ENCODE peak calls at places on chromosomes 7 and 10, in six cellular contexts. E is dorsolateral prefrontal cortex, P is transverse colon, W is kidney, S is A549, V is PC-3. Z is an unnamed sample.
A peak's percentile ranks its signal among the peaks of the same experiment; 100 is the strongest.

GRCh38 chr10:62657244-62657835 is 147.2 kb upstream of the ADO start:
- DNase-seq in E (no peak), P (no peak), V (no peak), S (no peak), W (no peak), Z (no peak)

GRCh38 chr7:158072889-158073730 is 514.5 kb downstream of the PTPRN2 start:
- DNase-seq in E (no peak), W (no peak), V (no peak), S (no peak), P (no peak), Z (no peak)

GRCh38 chr10:124070666-124071065 is 22.7 kb downstream of the CHST15 start:
- DNase-seq in V (no peak), E (no peak), W (no peak), S (no peak), P (no peak), Z (no peak)

GRCh38 chr7:39238209-39238869 is 260.6 kb downstream of the POU6F2 start:
- DNase-seq in S (no peak), P (no peak), W (no peak), E (no peak), V (no peak), Z (no peak)

GRCh38 chr7:94893661-94894060 is 13.7 kb upstream of the PPP1R9A start:
- DNase-seq in E (no peak), S (no peak), P (no peak), W (no peak), V (no peak), Z (no peak)

GRCh38 chr10:24202181-24202570 is 6.8 kb upstream of the KIAA1217 start:
- DNase-seq in S (no peak), P (peak; percentile 22), W (peak; percentile 72), V (no peak), E (no peak), Z (no peak)

GRCh38 chr10:32341596-32341995 is 5.4 kb downstream of the EPC1 start:
- DNase-seq in V (no peak), W (no peak), S (no peak), P (no peak), E (no peak), Z (no peak)

GRCh38 chr10:5284311-5285057 is 80.3 kb upstream of the UCN3 start:
- DNase-seq in S (peak; percentile 77), W (no peak), P (no peak), E (no peak), V (peak; percentile 6), Z (no peak)

GRCh38 chr7:116400526-116400925 is 99.0 kb upstream of the CAV2 start:
- DNase-seq in E (no peak), V (no peak), S (no peak), W (no peak), P (no peak), Z (no peak)

GRCh38 chr7:66928388-66928787 is 7.4 kb downstream of the TMEM248 start:
- DNase-seq in V (no peak), W (no peak), P (no peak), E (no peak), S (no peak), Z (peak; percentile 58)

GRCh38 chr7:86012955-86013354 is 630.8 kb upstream of the GRM3 start:
- DNase-seq in S (no peak), V (no peak), W (no peak), P (no peak), E (no peak), Z (no peak)

GRCh38 chr7:155665957-155666287 is 21.5 kb downstream of the RBM33 start:
- DNase-seq in V (peak; percentile 78), S (peak; percentile 35), E (no peak), P (no peak), W (no peak), Z (no peak)

GRCh38 chr7:131302876-131303707 is 24.6 kb upstream of the MKLN1 start:
- DNase-seq in P (peak; percentile 43), W (no peak), V (peak; percentile 65), E (peak; percentile 16), S (peak; percentile 28), Z (peak; percentile 38)

GRCh38 chr10:59864141-59864962 is 42.0 kb downstream of the CCDC6 start:
- DNase-seq in P (no peak), W (no peak), V (no peak), E (no peak), S (no peak), Z (no peak)

GRCh38 chr10:33155720-33156638 is 178.5 kb downstream of the NRP1 start:
- DNase-seq in S (peak; percentile 89), V (peak; percentile 100), E (no peak), P (no peak), W (no peak), Z (no peak)

GRCh38 chr10:29553732-29554260 is 81.0 kb downstream of the SVIL start:
- DNase-seq in E (no peak), V (no peak), W (no peak), P (no peak), S (no peak), Z (no peak)

GRCh38 chr10:43176271-43176670 is 38.0 kb downstream of the CSGALNACT2 start:
- DNase-seq in S (no peak), W (no peak), P (no peak), V (no peak), E (no peak), Z (no peak)

GRCh38 chr7:151426486-151426905 is 13.4 kb downstream of the CRYGN start:
- DNase-seq in P (peak; percentile 60), E (no peak), S (peak; percentile 77), V (peak; percentile 48), W (no peak), Z (peak; percentile 55)

GRCh38 chr7:17625038-17625437 is 315.3 kb downstream of the SNX13 start:
- DNase-seq in V (peak; percentile 80), P (no peak), W (no peak), E (no peak), S (no peak), Z (no peak)

GRCh38 chr7:28358423-28358868 is 53.9 kb upstream of the CREB5 start:
- DNase-seq in E (no peak), V (peak; percentile 93), S (peak; percentile 31), W (no peak), P (no peak), Z (no peak)

GRCh38 chr7:18583305-18583704 is 87.8 kb downstream of the HDAC9 start:
- DNase-seq in V (no peak), S (no peak), P (no peak), W (no peak), E (no peak), Z (no peak)

GRCh38 chr10:72503241-72503640 is 122.6 kb downstream of the MICU1 start:
- DNase-seq in S (no peak), W (no peak), V (no peak), E (no peak), P (no peak), Z (no peak)

GRCh38 chr10:133079836-133080682 is 7.7 kb upstream of the ADGRA1 start:
- DNase-seq in S (no peak), V (no peak), E (peak; percentile 67), W (no peak), P (no peak), Z (no peak)

GRCh38 chr7:34075976-34076375 is 170.6 kb downstream of the BMPER start:
- DNase-seq in E (no peak), V (no peak), S (no peak), P (no peak), W (no peak), Z (no peak)

GRCh38 chr10:89861584-89862287 is 160.3 kb downstream of the KIF20B start:
- DNase-seq in S (no peak), W (no peak), E (no peak), V (peak; percentile 52), P (no peak), Z (peak; percentile 40)

GRCh38 chr10:78755075-78755695 is 313.6 kb upstream of the ZMIZ1 start:
- DNase-seq in P (no peak), W (peak; percentile 52), V (no peak), E (no peak), S (no peak), Z (no peak)

GRCh38 chr7:13551503-13551902 is 438.0 kb downstream of the ETV1 start:
- DNase-seq in E (no peak), P (no peak), S (no peak), V (no peak), W (no peak), Z (no peak)

GRCh38 chr7:151432658-151433521 is 7.1 kb downstream of the CRYGN start:
- DNase-seq in P (no peak), S (peak; percentile 49), W (peak; percentile 55), E (no peak), V (no peak), Z (no peak)

GRCh38 chr7:6387734-6388294 is 59.9 kb downstream of the DAGLB start:
- DNase-seq in W (no peak), S (no peak), E (no peak), P (no peak), V (no peak), Z (no peak)

GRCh38 chr7:124120911-124121310 is 88.0 kb upstream of the TMEM229A start:
- DNase-seq in E (no peak), S (no peak), P (no peak), V (peak; percentile 42), W (no peak), Z (no peak)
- H3K27ac ChIP-seq in E (no peak overlapping the region), S (no peak overlapping the region), P (no peak overlapping the region), V (no peak overlapping the region), W (no peak overlapping the region), Z (no peak overlapping the region)

DNA sequence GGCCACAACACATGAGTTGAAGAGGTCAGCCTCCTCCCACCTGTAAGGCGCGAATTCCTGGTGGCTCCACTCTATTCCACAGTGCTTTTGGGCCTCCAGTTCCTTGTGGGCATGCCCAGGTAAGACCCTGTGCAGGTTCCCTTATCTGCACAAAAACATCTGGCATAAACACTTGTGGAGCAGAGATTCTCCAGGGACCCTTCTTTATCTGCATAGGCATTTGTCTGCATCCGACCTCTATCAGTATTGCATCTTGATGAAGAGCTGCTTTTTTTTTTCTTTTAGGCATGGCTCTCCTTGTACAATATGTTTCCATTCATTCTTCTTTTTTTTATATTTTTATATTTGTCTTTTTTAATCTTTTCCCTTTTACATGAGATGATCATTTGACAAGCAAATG is 58.4 kb downstream of the ANKMY2 start:
- DNase-seq in S (no peak), V (no peak), P (no peak), W (no peak), E (no peak), Z (no peak)
- H3K4me3 ChIP-seq in S (no peak overlapping the region), V (no peak overlapping the region), P (no peak overlapping the region), W (no peak overlapping the region), E (no peak overlapping the region), Z (no peak overlapping the region)

GRCh38 chr7:133081119-133081604 is 728 bp downstream of the CHCHD3 start:
- DNase-seq in W (no peak), S (peak; percentile 15), V (peak; percentile 14), P (peak; percentile 19), E (no peak), Z (no peak)

GRCh38 chr7:133082390-133082766 is 488 bp upstream of the CHCHD3 start:
- DNase-seq in W (no peak), V (no peak), P (no peak), S (no peak), E (no peak), Z (no peak)

GRCh38 chr7:133077394-133077793 is 4.5 kb downstream of the CHCHD3 start:
- DNase-seq in E (no peak), P (no peak), S (no peak), W (no peak), V (no peak), Z (no peak)

GRCh38 chr7:133079296-133079695 is 2.6 kb downstream of the CHCHD3 start:
- DNase-seq in S (no peak), P (no peak), E (no peak), V (no peak), W (no peak), Z (no peak)

GRCh38 chr7:133081605-133082389 is at the start of gene CHCHD3:
- DNase-seq in V (peak; percentile 96), W (peak; percentile 99), P (peak; percentile 98), E (peak; percentile 99), S (peak; percentile 96), Z (peak; percentile 99)
- TF ChIP-seq CTCF in V (no peak), W (no peak), P (no peak), E (peak; percentile 58), S (no peak), Z (no peak)

GRCh38 chr7:32070406-32071360 is at the start of gene PDE1C:
- DNase-seq in V (no peak), E (peak; percentile 18), W (no peak), S (peak; percentile 48), P (no peak), Z (no peak)
- H3K27ac ChIP-seq in V (no peak within 1 kb of the TSS), E (peak within 1 kb of the TSS; percentile 100), W (no peak within 1 kb of the TSS), S (peak within 1 kb of the TSS; percentile 71), P (peak within 1 kb of the TSS; percentile 63), Z (peak within 1 kb of the TSS; percentile 94)

Z was measured in lung.